ENCODE peak calls at places on chromosomes 1 and 21, in six cellular contexts. A, X, L, I, M and V are unnamed samples.
A peak's percentile ranks its signal among the peaks of the same experiment; 100 is the strongest.

GRCh38 chr1:181592261-181592859 is 109.0 kb downstream of the CACNA1E start:
- DNase-seq in A (no peak), X (no peak), L (no peak), I (no peak), M (no peak), V (no peak)

GRCh38 chr1:209651148-209651547 is 1.1 kb downstream of the LAMB3 start:
- DNase-seq in A (peak; percentile 82), X (peak; percentile 79), L (no peak), I (peak; percentile 62), M (no peak), V (peak; percentile 28)

GRCh38 chr1:89767618-89768017 is 53.2 kb upstream of the LRRC8D start:
- DNase-seq in A (no peak), X (no peak), L (no peak), I (no peak), M (no peak), V (no peak)

GRCh38 chr21:34983680-34984086 is 65.4 kb downstream of the RUNX1 start:
- DNase-seq in A (no peak), X (no peak), L (no peak), I (peak; percentile 81), M (no peak), V (peak; percentile 39)

GRCh38 chr1:98781906-98782305 is 120.4 kb downstream of the SNX7 start:
- DNase-seq in A (no peak), X (no peak), L (no peak), I (no peak), M (no peak), V (no peak)

GRCh38 chr1:77126309-77126708 is 92.9 kb downstream of the PIGK start:
- DNase-seq in A (peak; percentile 79), X (no peak), L (no peak), I (peak; percentile 54), M (no peak), V (no peak)

GRCh38 chr1:65178235-65178634 is 30.2 kb downstream of the AK4 start:
- DNase-seq in A (no peak), X (no peak), L (no peak), I (no peak), M (no peak), V (no peak)

GRCh38 chr1:30844631-30845030 is 63.9 kb downstream of the SDC3 start:
- DNase-seq in A (no peak), X (no peak), L (no peak), I (no peak), M (no peak), V (no peak)

GRCh38 chr21:42439284-42440186 is 35.8 kb downstream of the UBASH3A start:
- DNase-seq in A (no peak), X (no peak), L (no peak), I (no peak), M (no peak), V (no peak)

GRCh38 chr1:40939320-40940059 is 40.0 kb upstream of the CTPS1 start:
- DNase-seq in A (peak; percentile 71), X (peak; percentile 35), L (no peak), I (no peak), M (no peak), V (no peak)

GRCh38 chr1:174005032-174005431 is 17.1 kb downstream of the RC3H1 start:
- DNase-seq in A (no peak), X (no peak), L (no peak), I (no peak), M (no peak), V (no peak)

DNA sequence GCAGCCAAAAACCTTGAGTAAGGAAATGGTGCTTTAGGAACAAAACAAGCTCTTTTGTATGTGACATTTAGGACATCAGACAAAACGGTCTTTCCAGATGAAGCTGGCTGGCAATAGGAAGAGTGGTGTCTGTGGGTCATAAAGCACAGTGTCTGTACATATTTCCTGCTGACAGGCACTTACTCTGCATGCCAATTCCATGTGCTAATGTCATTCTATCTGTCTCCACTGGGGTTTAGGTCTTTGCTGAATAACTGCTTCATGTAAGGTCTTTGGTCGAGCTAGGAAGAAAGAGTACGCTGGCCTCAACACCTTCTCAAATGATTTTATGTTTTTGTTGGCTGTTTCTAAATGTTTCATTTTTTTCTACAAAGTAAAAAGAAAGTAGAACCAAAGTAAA is 163.5 kb downstream of the BRINP2 start:
- DNase-seq in A (peak; percentile 25), X (no peak), L (no peak), I (no peak), M (no peak), V (no peak)
- TF ChIP-seq CTCF in A (peak; percentile 21), X (peak; percentile 11), L (no peak), I (peak; percentile 16), M (no peak), V (no peak)

DNA sequence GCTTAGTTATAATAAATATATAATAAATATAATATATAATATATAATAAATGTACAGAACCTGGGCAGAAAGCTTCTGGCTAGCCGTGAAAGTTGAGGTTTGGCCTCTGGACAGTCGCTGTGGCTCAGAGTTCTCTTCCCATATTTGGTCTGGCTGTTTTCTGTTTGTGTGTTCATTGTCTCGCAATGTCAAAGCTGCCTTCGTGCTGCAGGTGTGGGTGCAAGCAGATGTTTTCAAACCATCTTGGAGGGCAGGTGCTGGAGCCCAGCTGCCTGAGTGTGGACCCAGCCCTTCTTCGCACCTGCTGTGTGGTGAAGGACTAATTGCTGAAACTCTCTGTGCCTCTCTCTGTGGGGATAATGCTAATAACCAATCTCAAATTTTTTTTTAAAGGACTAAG is 3.6 kb upstream of the CSTB start:
- DNase-seq in A (no peak), X (no peak), L (no peak), I (no peak), M (no peak), V (no peak)
- TF ChIP-seq CTCF in A (no peak), X (no peak), L (no peak), I (no peak), M (no peak), V (no peak)

GRCh38 chr1:104733866-104734265 is 984.2 kb downstream of the AMY1C start:
- DNase-seq in A (no peak), X (no peak), L (no peak), I (no peak), M (no peak), V (no peak)
- TF ChIP-seq CTCF in A (no peak), X (no peak), L (no peak), I (no peak), M (no peak), V (no peak)

DNA sequence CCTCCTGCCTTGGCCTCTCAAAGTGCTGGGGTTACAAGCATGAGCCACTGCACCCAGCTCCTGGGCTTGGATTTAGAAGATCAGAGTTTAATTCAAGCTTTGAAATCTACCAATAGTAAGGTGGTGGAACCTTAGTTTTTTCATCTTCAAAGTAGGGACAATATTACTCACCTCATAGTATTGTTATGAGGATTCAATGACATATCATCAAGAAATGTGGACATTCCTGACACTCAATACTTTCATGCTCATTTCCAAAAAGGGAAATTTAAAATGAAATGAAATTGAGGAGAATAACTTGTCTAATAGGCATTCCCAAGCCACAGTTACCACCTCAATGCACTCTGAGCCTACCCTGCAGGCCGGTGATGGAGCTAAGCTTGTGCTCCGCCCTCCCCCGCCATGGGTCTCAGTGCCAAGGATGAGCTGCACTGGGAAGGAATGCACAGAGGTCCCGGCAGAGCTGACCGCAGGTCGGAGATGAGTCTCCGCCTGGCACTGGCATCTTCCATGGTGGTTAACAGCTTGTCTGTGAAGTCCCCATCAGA is 56.5 kb upstream of the BCAR3 start:
- DNase-seq in A (no peak), X (no peak), L (no peak), I (peak; percentile 95), M (no peak), V (no peak)
- TF ChIP-seq CTCF in A (no peak), X (no peak), L (no peak), I (no peak), M (no peak), V (no peak)

DNA sequence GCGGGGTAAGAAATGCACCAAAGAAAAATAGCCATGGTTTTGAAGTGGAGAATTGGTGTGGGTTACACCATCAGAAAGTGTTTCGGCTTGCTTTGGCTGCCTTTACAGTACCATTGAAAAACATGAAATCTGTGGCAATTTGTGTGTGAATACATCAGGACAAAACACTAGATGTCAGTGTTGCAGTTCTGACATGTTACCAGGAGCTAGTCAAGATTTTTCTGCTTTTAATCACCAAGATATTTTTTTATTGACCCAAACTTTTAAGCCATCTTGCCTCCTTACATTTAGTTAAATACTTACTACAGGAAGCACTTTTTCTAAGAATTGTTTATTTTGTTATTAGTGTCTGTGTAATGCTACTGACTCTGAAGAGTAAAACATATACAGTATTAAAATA is 14.3 kb downstream of the RRP15 start:
- DNase-seq in A (peak; percentile 37), X (no peak), L (no peak), I (peak; percentile 56), M (no peak), V (no peak)
- TF ChIP-seq CTCF in A (peak; percentile 68), X (no peak), L (peak; percentile 33), I (peak; percentile 66), M (no peak), V (no peak)

DNA sequence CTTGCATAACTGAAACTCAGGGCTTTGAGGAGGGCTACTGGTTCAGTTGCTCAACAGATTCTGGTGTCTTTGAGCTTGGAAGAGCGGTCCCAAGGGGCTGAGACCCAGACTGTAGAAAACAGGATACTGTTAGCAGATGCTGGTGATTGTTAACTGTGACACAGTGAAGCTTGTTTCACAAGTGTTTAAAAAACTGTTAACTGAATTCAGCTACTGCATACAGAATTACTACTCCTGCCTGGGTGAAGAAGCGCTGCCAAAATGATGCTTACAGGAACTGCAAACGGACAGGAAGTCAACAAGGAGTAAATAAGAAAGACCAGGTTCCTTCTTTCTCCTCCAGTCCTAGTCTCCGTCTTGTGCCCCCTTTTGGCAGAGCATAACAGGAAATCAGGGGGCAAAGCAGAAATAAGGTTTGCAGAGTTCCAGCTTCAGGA is 195.3 kb upstream of the USP25 start:
- DNase-seq in A (no peak), X (no peak), L (no peak), I (no peak), M (no peak), V (no peak)
- TF ChIP-seq CTCF in A (no peak), X (no peak), L (no peak), I (no peak), M (no peak), V (no peak)